ENCODE peak calls at places on chromosomes 7 and 10, in six cellular contexts. N is AG04450, V is prostate gland, Q is body of pancreas, M is heart right ventricle, H is IMR-90. E is an unnamed sample.

GRCh38 chr10:92157374-92157773 is 133.5 kb downstream of the CPEB3 start:
- DNase-seq in N (no peak), V (no peak), Q (no peak), M (no peak), H (no peak), E (no peak)

GRCh38 chr7:145104400-145104799 is 268.5 kb upstream of the TPK1 start:
- DNase-seq in N (no peak), V (no peak), Q (no peak), M (no peak), H (no peak), E (no peak)

GRCh38 chr7:120033114-120033513 is 239.9 kb upstream of the KCND2 start:
- DNase-seq in N (no peak), V (no peak), Q (no peak), M (no peak), H (no peak), E (no peak)

GRCh38 chr7:77575187-77575586 is 38.1 kb downstream of the PTPN12 start:
- DNase-seq in N (no peak), V (no peak), Q (no peak), M (no peak), H (no peak), E (no peak)

GRCh38 chr7:13198741-13199140 is 511.3 kb downstream of the ARL4A start:
- DNase-seq in N (no peak), V (no peak), Q (no peak), M (no peak), H (peak), E (no peak)

GRCh38 chr10:10647331-10647730 is 370.3 kb upstream of the CELF2 start:
- DNase-seq in N (no peak), V (no peak), Q (no peak), M (no peak), H (no peak), E (no peak)

GRCh38 chr7:51256916-51257315 is 59.7 kb downstream of the COBL start:
- DNase-seq in N (no peak), V (no peak), Q (no peak), M (no peak), H (no peak), E (peak)

GRCh38 chr7:151793531-151793935 is 83.4 kb downstream of the PRKAG2 start:
- DNase-seq in N (no peak), V (no peak), Q (peak), M (no peak), H (no peak), E (no peak)

GRCh38 chr10:100100651-100101525 is 19.2 kb upstream of the CPN1 start:
- DNase-seq in N (peak), V (no peak), Q (no peak), M (no peak), H (peak), E (peak)

GRCh38 chr10:451021-451471 is 238.4 kb downstream of the DIP2C start:
- DNase-seq in N (no peak), V (no peak), Q (no peak), M (no peak), H (no peak), E (no peak)

GRCh38 chr7:65477326-65477725 is 103.7 kb downstream of the ZNF92 start:
- DNase-seq in N (no peak), V (no peak), Q (peak), M (no peak), H (peak), E (peak)

GRCh38 chr7:79923953-79924352 is 210.7 kb upstream of the GNAI1 start:
- DNase-seq in N (no peak), V (no peak), Q (no peak), M (no peak), H (peak), E (no peak)

GRCh38 chr10:97061423-97061822 is 124.3 kb downstream of the SLIT1 start:
- DNase-seq in N (no peak), V (no peak), Q (no peak), M (no peak), H (no peak), E (no peak)

GRCh38 chr7:372939-373791 is 83.2 kb downstream of the FOXL3 start:
- DNase-seq in N (no peak), V (no peak), Q (peak), M (no peak), H (no peak), E (peak)

DNA sequence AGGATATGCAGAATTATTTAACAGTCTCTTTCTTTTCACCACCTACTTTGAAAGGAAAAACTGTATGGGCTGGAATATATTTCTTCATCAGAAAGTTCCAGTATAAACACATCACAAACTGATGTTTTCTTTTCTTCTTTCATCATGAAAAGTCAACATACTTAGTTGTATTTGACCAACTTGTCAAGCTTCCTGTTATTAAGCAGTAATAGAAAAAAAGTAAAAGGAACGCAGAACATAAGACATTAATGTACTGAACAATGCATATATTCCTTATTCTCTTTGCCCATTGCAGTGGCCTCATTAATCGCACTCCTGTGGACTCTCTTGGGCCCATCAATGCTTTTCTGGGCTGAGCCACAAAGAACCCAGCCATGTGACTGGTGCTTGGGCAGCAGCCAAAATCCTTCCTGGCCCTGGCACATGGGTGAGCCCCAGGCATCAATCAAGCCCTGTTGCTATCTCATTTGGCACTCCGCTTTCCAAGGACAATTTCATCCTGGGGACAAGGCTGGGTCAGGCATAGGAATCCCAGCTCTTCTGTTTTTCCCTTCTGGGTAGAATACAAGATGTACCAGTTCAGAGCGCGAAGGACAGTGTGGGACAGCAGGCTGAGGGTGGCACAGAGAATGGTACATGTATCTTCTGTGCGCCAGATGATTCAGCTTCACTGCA is 42.3 kb downstream of the RHOBTB1 start:
- DNase-seq in N (no peak), V (no peak), Q (no peak), M (peak), H (no peak), E (no peak)
- H3K27ac ChIP-seq in N (no peak), V (no peak), Q (no peak), M (peak), H (no peak), E (no peak)

DNA sequence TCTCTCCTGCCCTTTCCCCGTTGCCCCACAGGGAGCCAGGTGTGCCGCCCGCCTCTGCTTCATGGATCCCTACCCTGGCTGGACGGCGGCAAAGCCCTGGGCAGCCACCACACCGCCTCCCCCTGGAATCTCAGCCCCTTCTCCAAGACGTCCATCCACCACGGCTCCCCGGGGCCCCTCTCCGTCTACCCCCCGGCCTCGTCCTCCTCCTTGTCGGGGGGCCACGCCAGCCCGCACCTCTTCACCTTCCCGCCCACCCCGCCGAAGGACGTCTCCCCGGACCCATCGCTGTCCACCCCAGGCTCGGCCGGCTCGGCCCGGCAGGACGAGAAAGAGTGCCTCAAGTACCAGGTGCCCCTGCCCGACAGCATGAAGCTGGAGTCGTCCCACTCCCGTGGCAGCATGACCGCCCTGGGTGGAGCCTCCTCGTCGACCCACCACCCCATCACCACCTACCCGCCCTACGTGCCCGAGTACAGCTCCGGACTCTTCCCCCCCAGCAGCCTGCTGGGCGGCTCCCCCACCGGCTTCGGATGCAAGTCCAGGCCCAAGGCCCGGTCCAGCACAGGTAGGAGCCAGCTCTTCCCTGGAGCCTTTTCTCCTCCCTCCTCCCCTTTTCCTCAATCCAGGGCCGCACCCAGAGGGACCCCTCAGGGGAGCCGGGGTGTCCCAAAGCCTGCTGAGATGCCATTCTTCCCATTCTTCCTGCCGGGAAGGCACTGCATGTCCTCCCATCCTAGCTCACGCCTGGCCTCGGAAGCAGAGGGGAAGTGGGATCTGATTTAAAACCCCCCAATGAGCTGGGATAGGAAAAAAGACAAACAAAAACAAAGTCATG is 4.0 kb downstream of the GATA3 start:
- DNase-seq in N (no peak), V (no peak), Q (no peak), M (no peak), H (no peak), E (peak)
- H3K27ac ChIP-seq in N (no peak), V (peak), Q (no peak), M (peak), H (no peak), E (no peak)

DNA sequence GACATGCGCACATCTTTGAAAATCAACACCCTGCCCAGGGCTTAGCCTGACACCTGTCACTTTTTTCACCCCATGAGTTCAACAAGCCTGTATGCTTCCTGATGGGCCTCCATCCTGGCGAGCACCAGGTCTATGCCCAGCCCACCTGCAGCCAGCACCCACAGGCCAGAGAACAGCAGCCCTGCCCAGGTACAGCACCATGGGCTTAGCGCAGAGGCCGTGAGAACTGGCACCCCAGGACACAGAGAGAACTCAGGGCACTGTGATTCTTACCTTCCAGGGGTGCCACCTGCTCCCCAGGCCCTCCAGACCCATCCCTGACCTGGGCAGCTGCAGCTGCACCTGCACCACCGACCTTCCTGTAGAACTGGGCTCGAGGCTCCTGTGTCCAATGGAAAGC is 536.6 kb downstream of the TCERG1L start:
- DNase-seq in N (no peak), V (no peak), Q (no peak), M (no peak), H (no peak), E (no peak)
- H3K27ac ChIP-seq in N (no peak), V (no peak), Q (no peak), M (no peak), H (no peak), E (no peak)

GRCh38 chr7:106936236-106936635 is 71.2 kb downstream of the PIK3CG start:
- DNase-seq in N (no peak), V (no peak), Q (no peak), M (no peak), H (no peak), E (no peak)
- H3K27ac ChIP-seq in N (no peak), V (no peak), Q (no peak), M (no peak), H (no peak), E (no peak)

GRCh38 chr10:102658802-102659201 is 14.5 kb downstream of the TRIM8 start:
- DNase-seq in N (no peak), V (no peak), Q (no peak), M (no peak), H (no peak), E (no peak)

GRCh38 chr10:102657984-102658724 is 13.9 kb downstream of the TRIM8 start:
- DNase-seq in N (no peak), V (peak), Q (peak), M (peak), H (peak), E (no peak)

GRCh38 chr10:102656791-102657371 is 12.6 kb downstream of the TRIM8 start:
- DNase-seq in N (no peak), V (no peak), Q (no peak), M (no peak), H (no peak), E (no peak)

GRCh38 chr10:102656026-102656425 is 11.7 kb downstream of the TRIM8 start:
- DNase-seq in N (no peak), V (no peak), Q (no peak), M (no peak), H (no peak), E (no peak)

GRCh38 chr10:102657451-102657850 is 13.2 kb downstream of the TRIM8 start:
- DNase-seq in N (no peak), V (no peak), Q (no peak), M (no peak), H (no peak), E (no peak)
- H3K27ac ChIP-seq in N (no peak), V (peak), Q (peak), M (peak), H (no peak), E (no peak)

GRCh38 chr10:77287647-77288120 is 349.9 kb downstream of the KCNMA1 start:
- DNase-seq in N (no peak), V (peak), Q (peak), M (peak), H (no peak), E (peak)
- H3K27ac ChIP-seq in N (no peak), V (no peak), Q (no peak), M (no peak), H (no peak), E (no peak)

GRCh38 chr10:103582331-103583123 is 89.0 kb downstream of the NEURL1 start:
- DNase-seq in N (no peak), V (no peak), Q (no peak), M (no peak), H (no peak), E (no peak)

GRCh38 chr10:103581499-103581898 is 88.0 kb downstream of the NEURL1 start:
- DNase-seq in N (no peak), V (no peak), Q (no peak), M (no peak), H (no peak), E (no peak)

GRCh38 chr10:103578782-103579382 is 85.4 kb downstream of the NEURL1 start:
- DNase-seq in N (no peak), V (no peak), Q (peak), M (no peak), H (no peak), E (no peak)

GRCh38 chr10:103580011-103580410 is 86.5 kb downstream of the NEURL1 start:
- DNase-seq in N (no peak), V (no peak), Q (no peak), M (no peak), H (no peak), E (peak)

DNA sequence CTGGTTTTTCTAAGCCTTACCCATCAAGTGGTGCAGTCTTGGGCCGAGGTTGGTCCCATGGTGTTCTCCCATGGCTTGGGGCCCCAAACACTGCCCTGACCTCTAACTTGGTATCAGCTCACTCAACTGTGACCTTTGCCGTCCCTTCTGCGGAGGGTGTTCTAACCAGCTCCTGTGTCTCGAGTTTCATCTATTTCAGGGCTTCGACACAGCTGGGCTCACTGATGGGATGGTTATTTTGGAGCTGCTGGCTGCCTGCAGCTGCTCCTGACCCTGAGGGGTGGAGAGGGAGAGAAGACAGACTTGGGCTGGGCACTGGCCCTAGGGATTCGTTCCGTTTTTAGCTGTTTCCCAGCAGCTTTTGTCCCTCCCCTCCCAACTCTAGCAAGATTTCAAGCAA is 86.9 kb downstream of the NEURL1 start:
- DNase-seq in N (no peak), V (no peak), Q (no peak), M (peak), H (no peak), E (no peak)
- H3K27ac ChIP-seq in N (no peak), V (no peak), Q (no peak), M (peak), H (no peak), E (no peak)